ENCODE peak calls at places on chromosome 9, in seven cellular contexts. H is tibial nerve, N is lower lobe of right lung, Q is upper lobe of right lung, T is RWPE2, I is fibroblast of pulmonary artery, R is GM23338. M is an unnamed sample.

GRCh38 chr9:90477535-90477934 is 165.1 kb downstream of the DIRAS2 start:
- DNase-seq in I (no peak), H (no peak), R (no peak), N (no peak), T (no peak), Q (no peak), M (no peak)

GRCh38 chr9:19699757-19700156 is 89.1 kb downstream of the SLC24A2 start:
- DNase-seq in H (no peak), N (no peak), I (no peak), T (no peak), R (peak; percentile 34), Q (no peak), M (no peak)

GRCh38 chr9:72894342-72894741 is 58.5 kb downstream of the ALDH1A1 start:
- DNase-seq in I (no peak), N (no peak), H (no peak), R (no peak), Q (no peak), T (no peak), M (peak; percentile 90)

GRCh38 chr9:133737071-133737773 is 930 bp downstream of the SARDH start:
- DNase-seq in H (no peak), I (no peak), R (no peak), N (no peak), Q (peak; percentile 62), T (peak; percentile 51), M (no peak)

GRCh38 chr9:3464033-3464638 is 61.7 kb downstream of the RFX3 start:
- DNase-seq in I (peak; percentile 68), T (no peak), N (no peak), H (no peak), Q (no peak), R (no peak), M (no peak)

GRCh38 chr9:92001244-92001643 is 51.2 kb upstream of the ROR2 start:
- DNase-seq in N (no peak), R (no peak), I (no peak), Q (no peak), H (no peak), T (no peak), M (no peak)

GRCh38 chr9:19471737-19472648 is 63.2 kb downstream of the ACER2 start:
- DNase-seq in N (peak; percentile 55), I (peak; percentile 66), Q (peak; percentile 71), T (no peak), R (peak; percentile 83), H (no peak), M (peak; percentile 37)

GRCh38 chr9:3337515-3337914 is 188.3 kb downstream of the RFX3 start:
- DNase-seq in T (no peak), Q (no peak), H (no peak), N (no peak), I (peak; percentile 85), R (no peak), M (peak; percentile 72)

GRCh38 chr9:110744753-110745522 is 76.3 kb downstream of the MUSK start:
- DNase-seq in Q (no peak), H (peak; percentile 25), I (peak; percentile 98), N (no peak), T (peak; percentile 76), R (no peak), M (peak; percentile 98)

GRCh38 chr9:18703086-18703750 is 229.3 kb downstream of the ADAMTSL1 start:
- DNase-seq in T (no peak), N (no peak), R (no peak), H (no peak), Q (no peak), I (peak; percentile 32), M (no peak)

GRCh38 chr9:78630966-78631365 is 334.0 kb downstream of the PSAT1 start:
- DNase-seq in H (no peak), T (no peak), R (no peak), N (no peak), Q (no peak), I (no peak), M (no peak)

GRCh38 chr9:95336281-95336680 is 18.8 kb upstream of the FANCC start:
- DNase-seq in T (no peak), H (no peak), R (peak; percentile 66), I (peak; percentile 17), N (no peak), Q (no peak), M (no peak)

GRCh38 chr9:101093620-101094019 is 65.1 kb downstream of the PLPPR1 start:
- DNase-seq in N (no peak), R (no peak), T (no peak), H (no peak), Q (no peak), I (peak; percentile 49), M (peak; percentile 3)

GRCh38 chr9:71048271-71048670 is 73.2 kb downstream of the TRPM3 start:
- DNase-seq in I (no peak), Q (no peak), R (no peak), T (no peak), N (no peak), H (no peak), M (no peak)

GRCh38 chr9:125396799-125397198 is 135.2 kb downstream of the GAPVD1 start:
- DNase-seq in Q (no peak), T (no peak), H (no peak), N (no peak), I (no peak), R (no peak), M (no peak)

GRCh38 chr9:121895836-121896544 is 197.1 kb downstream of the TTLL11 start:
- DNase-seq in I (peak; percentile 75), T (no peak), Q (no peak), R (peak; percentile 32), H (no peak), N (no peak), M (peak; percentile 58)

GRCh38 chr9:4507306-4507705 is 17.0 kb downstream of the SLC1A1 start:
- DNase-seq in H (no peak), R (no peak), Q (no peak), T (no peak), N (no peak), I (no peak), M (no peak)

DNA sequence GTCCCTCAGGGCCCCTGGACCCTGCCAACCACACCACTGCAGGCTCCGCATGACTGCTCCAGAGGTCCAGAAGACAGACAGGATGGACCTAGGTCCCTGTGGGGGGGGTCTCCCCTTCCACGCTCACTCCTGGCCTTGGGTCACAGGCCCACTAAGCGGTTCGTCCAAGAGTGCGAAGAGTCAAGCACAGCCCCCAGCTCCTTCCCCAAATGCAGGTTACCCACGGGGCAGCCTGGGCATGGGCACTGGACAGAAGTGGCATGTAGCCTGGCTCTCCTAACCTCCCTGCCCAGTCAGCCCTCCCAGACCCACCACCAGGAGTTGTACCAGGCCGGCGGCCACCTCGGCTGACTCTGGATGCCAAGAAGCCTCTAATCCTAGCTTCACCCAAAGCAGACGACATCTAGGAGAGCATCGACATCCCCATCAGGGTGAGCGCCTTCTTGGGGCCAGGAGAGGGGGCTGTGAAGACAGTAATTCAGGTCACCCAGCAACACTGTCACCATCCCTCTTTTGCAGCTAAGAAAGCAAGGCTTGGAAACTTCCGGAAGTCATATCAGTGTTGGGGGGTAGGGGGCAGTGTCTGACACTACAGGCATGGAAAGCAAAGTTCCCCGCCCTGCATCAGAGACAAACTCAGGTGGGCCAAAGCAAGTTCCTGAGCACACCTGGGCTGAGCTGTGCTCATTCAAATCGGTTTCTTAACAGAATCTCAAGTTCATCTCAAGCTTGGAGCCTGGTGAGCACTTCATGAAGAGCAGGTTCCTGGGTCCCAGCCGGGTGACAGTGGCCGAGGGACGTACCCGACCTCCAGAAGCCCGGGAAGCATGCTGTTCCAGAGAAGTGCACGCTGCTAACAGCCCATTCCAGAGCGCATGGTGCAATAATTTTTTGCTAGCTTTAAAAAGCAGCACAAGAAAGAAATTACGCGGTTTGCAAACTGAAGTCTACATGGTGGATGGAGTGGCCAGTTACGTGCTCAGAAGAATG is 68.7 kb downstream of the SEMA4D start:
- DNase-seq in N (no peak), T (no peak), Q (no peak), R (peak; percentile 92), H (no peak), I (no peak), M (no peak)
- TF ChIP-seq CTCF in N (no peak), T (no peak), Q (peak; percentile 19), R (peak; percentile 88), H (no peak), I (peak; percentile 15), M (peak; percentile 35)

GRCh38 chr9:87238545-87238944 is 259.1 kb upstream of the DAPK1 start:
- DNase-seq in I (no peak), T (no peak), Q (no peak), R (no peak), N (no peak), H (no peak), M (peak; percentile 6)
- H3K4me3 ChIP-seq in I (no peak overlapping the region), T (no peak overlapping the region), Q (no peak overlapping the region), R (no peak overlapping the region), N (no peak overlapping the region), H (no peak overlapping the region), M (no peak overlapping the region)

GRCh38 chr9:108724122-108724521 is 131.7 kb downstream of the ACTL7B start:
- DNase-seq in Q (no peak), R (no peak), T (no peak), H (no peak), N (no peak), I (no peak), M (no peak)

GRCh38 chr9:108727580-108728056 is 128.2 kb downstream of the ACTL7B start:
- DNase-seq in H (no peak), Q (no peak), T (no peak), I (no peak), R (no peak), N (no peak), M (peak; percentile 6)

GRCh38 chr9:108724669-108725068 is 131.1 kb downstream of the ACTL7B start:
- DNase-seq in I (no peak), T (no peak), N (no peak), R (no peak), Q (no peak), H (no peak), M (no peak)

GRCh38 chr9:108720191-108720642 is 135.6 kb downstream of the ACTL7B start:
- DNase-seq in I (no peak), N (no peak), H (no peak), T (no peak), Q (no peak), R (no peak), M (no peak)

GRCh38 chr9:108722396-108722795 is 133.4 kb downstream of the ACTL7B start:
- DNase-seq in Q (no peak), T (no peak), N (no peak), R (no peak), I (no peak), H (no peak), M (no peak)
- TF ChIP-seq CTCF in Q (no peak), T (no peak), N (no peak), R (no peak), I (no peak), H (no peak), M (no peak)

DNA sequence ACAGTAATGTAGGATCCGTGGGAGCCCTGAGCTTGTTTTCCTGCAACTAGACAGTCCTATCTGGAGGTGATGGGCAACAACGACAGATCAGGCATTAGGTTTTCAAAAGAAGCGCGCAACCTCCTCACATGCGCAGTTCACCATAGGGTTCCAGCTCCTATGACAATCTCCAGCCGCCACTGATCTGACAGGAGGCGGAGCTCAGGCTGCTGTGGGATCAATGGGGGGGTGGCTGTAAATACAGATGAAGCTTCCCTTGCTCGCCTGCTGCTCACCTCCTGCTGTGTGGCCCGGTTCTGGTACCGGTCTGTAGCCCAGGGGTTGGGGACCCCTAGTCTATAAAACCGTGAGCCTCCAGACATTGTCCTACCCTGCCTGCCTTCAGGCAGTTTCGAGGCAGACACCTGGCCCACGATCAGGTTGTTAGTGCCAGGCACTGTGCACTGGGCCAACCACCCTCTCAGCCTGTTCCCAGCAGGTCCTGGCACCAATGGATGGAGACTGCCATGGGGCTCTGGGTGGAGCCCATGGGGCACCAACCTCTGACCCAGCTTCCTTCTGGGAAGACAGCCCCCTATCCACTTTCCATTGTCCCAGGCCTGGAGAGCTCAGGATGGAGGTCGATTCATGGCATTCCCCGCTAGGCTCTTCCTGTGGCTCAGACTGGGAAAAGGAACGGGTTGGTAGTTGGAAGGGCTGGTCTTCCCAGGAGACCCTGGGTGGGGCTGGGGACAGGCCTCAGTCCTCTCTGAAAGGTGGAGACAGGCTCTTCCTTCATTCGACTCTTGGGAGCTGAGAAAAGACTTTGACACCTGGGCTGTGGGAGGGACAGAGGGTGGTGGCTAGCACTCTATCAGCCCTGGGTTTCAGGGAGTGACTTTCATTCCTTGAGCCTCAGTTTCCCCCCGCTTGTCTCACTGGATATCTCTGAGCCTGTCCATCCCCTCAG is 1.7 kb downstream of the ENDOG start:
- DNase-seq in R (no peak), N (no peak), H (no peak), Q (no peak), I (peak; percentile 64), T (no peak), M (no peak)
- H3K4me3 ChIP-seq in R (peak overlapping the region; percentile 68), N (peak overlapping the region; percentile 75), H (no peak overlapping the region), Q (peak overlapping the region; percentile 77), I (peak overlapping the region; percentile 65), T (no peak overlapping the region), M (no peak overlapping the region)

M was measured in astrocyte of the spinal cord.